ENCODE peak calls at places on chromosomes 12 and 14, in seven cellular contexts. One of them, this sample, is unnamed.
A peak's percentile ranks its signal among the peaks of the same experiment; 100 is the strongest.

GRCh38 chr14:69441948-69442347 is 42.6 kb upstream of the PLEKHD1 start:
- DNase-seq in SK-N-SH: no peak
- DNase-seq in testis: no peak
- DNase-seq in neural progenitor cell: no peak
- DNase-seq in B cell: no peak
- DNase-seq in GM13977: peak; percentile 63
- DNase-seq in fibroblast of mammary gland: no peak
- DNase-seq in this sample: no peak

GRCh38 chr14:90487462-90487861 is 90.6 kb downstream of the CALM1 start:
- DNase-seq in SK-N-SH: no peak
- DNase-seq in testis: no peak
- DNase-seq in neural progenitor cell: no peak
- DNase-seq in B cell: no peak
- DNase-seq in GM13977: no peak
- DNase-seq in fibroblast of mammary gland: no peak
- DNase-seq in this sample: no peak

GRCh38 chr14:42665083-42665482 is 1058.4 kb downstream of the LRFN5 start:
- DNase-seq in SK-N-SH: no peak
- DNase-seq in testis: no peak
- DNase-seq in neural progenitor cell: no peak
- DNase-seq in B cell: no peak
- DNase-seq in GM13977: no peak
- DNase-seq in fibroblast of mammary gland: peak; percentile 1
- DNase-seq in this sample: no peak

GRCh38 chr14:94213021-94213420 is 38.9 kb downstream of the PPP4R4 start:
- DNase-seq in SK-N-SH: no peak
- DNase-seq in testis: no peak
- DNase-seq in neural progenitor cell: no peak
- DNase-seq in B cell: no peak
- DNase-seq in GM13977: no peak
- DNase-seq in fibroblast of mammary gland: peak; percentile 71
- DNase-seq in this sample: no peak

GRCh38 chr14:74257078-74257987 is 18.1 kb downstream of the VSX2 start:
- DNase-seq in SK-N-SH: peak; percentile 95
- DNase-seq in testis: peak; percentile 48
- DNase-seq in neural progenitor cell: peak; percentile 80
- DNase-seq in B cell: peak; percentile 86
- DNase-seq in GM13977: peak; percentile 93
- DNase-seq in fibroblast of mammary gland: peak; percentile 16
- DNase-seq in this sample: peak; percentile 59

GRCh38 chr12:67681145-67681778 is 32.7 kb downstream of the DYRK2 start:
- DNase-seq in SK-N-SH: no peak
- DNase-seq in testis: no peak
- DNase-seq in neural progenitor cell: no peak
- DNase-seq in B cell: no peak
- DNase-seq in GM13977: no peak
- DNase-seq in fibroblast of mammary gland: peak; percentile 97
- DNase-seq in this sample: no peak

GRCh38 chr14:95841680-95842079 is 35.0 kb upstream of the TUNAR start:
- DNase-seq in SK-N-SH: no peak
- DNase-seq in testis: no peak
- DNase-seq in neural progenitor cell: no peak
- DNase-seq in B cell: no peak
- DNase-seq in GM13977: no peak
- DNase-seq in fibroblast of mammary gland: no peak
- DNase-seq in this sample: no peak

GRCh38 chr12:109432431-109432830 is 44.7 kb downstream of the KCTD10 start:
- DNase-seq in SK-N-SH: no peak
- DNase-seq in testis: no peak
- DNase-seq in neural progenitor cell: no peak
- DNase-seq in B cell: no peak
- DNase-seq in GM13977: no peak
- DNase-seq in fibroblast of mammary gland: no peak
- DNase-seq in this sample: no peak

GRCh38 chr12:57841445-57841844 is 5.1 kb downstream of the CTDSP2 start:
- DNase-seq in SK-N-SH: peak; percentile 54
- DNase-seq in testis: no peak
- DNase-seq in neural progenitor cell: no peak
- DNase-seq in B cell: no peak
- DNase-seq in GM13977: no peak
- DNase-seq in fibroblast of mammary gland: no peak
- DNase-seq in this sample: no peak

GRCh38 chr14:52399886-52400599 is 85.9 kb downstream of the PTGER2 start:
- DNase-seq in SK-N-SH: no peak
- DNase-seq in testis: no peak
- DNase-seq in neural progenitor cell: peak; percentile 27
- DNase-seq in B cell: no peak
- DNase-seq in GM13977: no peak
- DNase-seq in fibroblast of mammary gland: peak; percentile 50
- DNase-seq in this sample: no peak

GRCh38 chr14:96586921-96587822 is 85.0 kb downstream of the PAPOLA start:
- DNase-seq in SK-N-SH: no peak
- DNase-seq in testis: no peak
- DNase-seq in neural progenitor cell: no peak
- DNase-seq in B cell: no peak
- DNase-seq in GM13977: no peak
- DNase-seq in fibroblast of mammary gland: no peak
- DNase-seq in this sample: no peak

GRCh38 chr12:120639771-120640721 is at the start of gene CABP1:
- DNase-seq in SK-N-SH: peak; percentile 85
- DNase-seq in testis: no peak
- DNase-seq in neural progenitor cell: peak; percentile 85
- DNase-seq in B cell: peak; percentile 84
- DNase-seq in GM13977: peak; percentile 87
- DNase-seq in fibroblast of mammary gland: no peak
- DNase-seq in this sample: no peak
- TF ChIP-seq CTCF in SK-N-SH: peak; percentile 31
- TF ChIP-seq CTCF in testis: peak; percentile 27
- TF ChIP-seq CTCF in neural progenitor cell: peak; percentile 65
- TF ChIP-seq CTCF in B cell: peak; percentile 55
- TF ChIP-seq CTCF in GM13977: peak; percentile 60
- TF ChIP-seq CTCF in fibroblast of mammary gland: no peak
- TF ChIP-seq CTCF in this sample: peak; percentile 25

DNA sequence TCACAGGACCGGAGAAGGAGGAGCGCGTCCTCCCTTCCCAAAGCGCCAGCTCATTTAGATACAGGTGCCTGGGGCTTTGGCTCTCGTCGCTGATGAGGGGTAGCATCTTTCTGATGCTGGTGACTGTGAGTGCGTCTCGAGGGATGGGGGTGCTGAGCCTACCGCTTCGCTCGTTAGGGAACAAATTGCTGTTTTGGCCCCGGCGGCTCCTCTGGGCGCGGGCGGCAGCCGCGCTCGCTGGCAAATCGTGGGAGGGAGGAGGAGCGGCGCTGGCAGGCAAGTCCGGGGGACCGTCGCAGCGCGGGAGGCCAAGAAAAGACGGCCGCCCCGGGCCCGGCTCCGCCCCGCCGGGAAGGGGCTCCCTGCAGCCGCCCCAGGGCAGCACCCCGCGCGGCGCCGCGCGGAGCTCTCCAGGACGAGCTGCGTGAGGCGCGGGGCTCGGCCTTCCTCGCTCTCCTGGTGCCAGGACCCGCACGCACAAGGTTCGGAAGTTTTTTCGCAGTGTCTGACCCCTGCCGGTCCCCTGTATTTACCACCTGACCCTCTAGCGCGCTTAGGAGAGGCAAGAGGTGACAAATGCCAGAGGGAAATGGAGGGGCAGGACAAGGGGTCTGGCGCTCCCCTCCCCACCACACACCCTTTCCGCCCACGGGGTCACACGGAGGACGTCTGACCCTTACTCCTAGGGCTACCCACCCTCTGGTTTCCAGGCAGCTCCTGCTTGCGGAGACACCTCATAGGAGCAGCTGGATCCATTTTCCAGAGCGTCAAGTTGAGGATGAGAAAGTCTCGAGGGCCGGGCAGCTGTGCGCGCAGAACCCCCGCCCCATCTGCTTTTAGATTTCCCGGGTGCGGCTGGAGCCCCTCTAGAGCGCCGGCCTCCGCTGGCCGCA is 875 bp upstream of the KCNH3 start:
- DNase-seq in SK-N-SH: peak; percentile 74
- DNase-seq in testis: no peak
- DNase-seq in neural progenitor cell: peak; percentile 76
- DNase-seq in B cell: peak; percentile 56
- DNase-seq in GM13977: peak; percentile 57
- DNase-seq in fibroblast of mammary gland: no peak
- DNase-seq in this sample: no peak
- TF ChIP-seq CTCF in SK-N-SH: peak; percentile 18
- TF ChIP-seq CTCF in testis: no peak
- TF ChIP-seq CTCF in neural progenitor cell: peak; percentile 28
- TF ChIP-seq CTCF in B cell: no peak
- TF ChIP-seq CTCF in GM13977: no peak
- TF ChIP-seq CTCF in fibroblast of mammary gland: peak; percentile 0
- TF ChIP-seq CTCF in this sample: no peak

GRCh38 chr14:103370087-103370486 is 15.1 kb upstream of the MARK3 start:
- DNase-seq in SK-N-SH: no peak
- DNase-seq in testis: no peak
- DNase-seq in neural progenitor cell: no peak
- DNase-seq in B cell: no peak
- DNase-seq in GM13977: no peak
- DNase-seq in fibroblast of mammary gland: no peak
- DNase-seq in this sample: no peak
- TF ChIP-seq CTCF in SK-N-SH: no peak
- TF ChIP-seq CTCF in testis: no peak
- TF ChIP-seq CTCF in neural progenitor cell: no peak
- TF ChIP-seq CTCF in B cell: no peak
- TF ChIP-seq CTCF in GM13977: no peak
- TF ChIP-seq CTCF in fibroblast of mammary gland: no peak
- TF ChIP-seq CTCF in this sample: no peak

DNA sequence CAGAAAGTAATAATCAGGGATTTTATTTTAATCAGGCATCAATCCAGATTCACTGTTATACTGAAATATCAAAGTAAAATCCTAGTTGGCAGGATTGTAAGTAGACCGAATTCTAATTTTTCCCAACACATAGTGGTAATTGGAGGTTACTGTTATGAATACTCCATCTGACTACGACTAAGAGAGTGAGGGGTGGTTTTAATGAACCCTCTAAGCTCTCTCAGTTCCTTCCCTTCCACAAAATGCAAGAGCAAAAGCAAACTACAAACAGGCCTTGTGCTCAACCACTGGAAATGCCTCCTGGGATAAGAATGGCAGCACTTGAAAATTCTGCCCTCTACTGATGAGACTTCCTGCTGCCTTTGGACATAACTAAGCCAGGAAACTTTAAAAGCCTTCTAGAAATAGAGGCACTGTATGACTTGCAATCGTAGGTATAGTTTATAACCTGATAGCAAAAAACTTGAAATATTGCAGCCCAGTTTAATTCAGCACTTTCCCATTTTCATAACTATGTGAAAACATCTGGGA is 184.8 kb downstream of the SLC16A7 start:
- DNase-seq in SK-N-SH: no peak
- DNase-seq in testis: no peak
- DNase-seq in neural progenitor cell: peak; percentile 50
- DNase-seq in B cell: no peak
- DNase-seq in GM13977: no peak
- DNase-seq in fibroblast of mammary gland: peak; percentile 69
- DNase-seq in this sample: no peak
- TF ChIP-seq CTCF in SK-N-SH: peak; percentile 40
- TF ChIP-seq CTCF in testis: no peak
- TF ChIP-seq CTCF in neural progenitor cell: peak; percentile 58
- TF ChIP-seq CTCF in B cell: no peak
- TF ChIP-seq CTCF in GM13977: peak; percentile 21
- TF ChIP-seq CTCF in fibroblast of mammary gland: peak; percentile 66
- TF ChIP-seq CTCF in this sample: peak; percentile 26

GRCh38 chr12:132428872-132429121 is 61.2 kb upstream of the FBRSL1 start:
- DNase-seq in SK-N-SH: no peak
- DNase-seq in testis: no peak
- DNase-seq in neural progenitor cell: no peak
- DNase-seq in B cell: no peak
- DNase-seq in GM13977: no peak
- DNase-seq in fibroblast of mammary gland: no peak
- DNase-seq in this sample: no peak

GRCh38 chr12:132427177-132427725 is 62.7 kb upstream of the FBRSL1 start:
- DNase-seq in SK-N-SH: no peak
- DNase-seq in testis: no peak
- DNase-seq in neural progenitor cell: no peak
- DNase-seq in B cell: no peak
- DNase-seq in GM13977: no peak
- DNase-seq in fibroblast of mammary gland: no peak
- DNase-seq in this sample: no peak

GRCh38 chr12:132426349-132427176 is 63.4 kb upstream of the FBRSL1 start:
- DNase-seq in SK-N-SH: no peak
- DNase-seq in testis: no peak
- DNase-seq in neural progenitor cell: no peak
- DNase-seq in B cell: no peak
- DNase-seq in GM13977: no peak
- DNase-seq in fibroblast of mammary gland: no peak
- DNase-seq in this sample: no peak

GRCh38 chr12:132429122-132429931 is 60.6 kb upstream of the FBRSL1 start:
- DNase-seq in SK-N-SH: peak; percentile 70
- DNase-seq in testis: no peak
- DNase-seq in neural progenitor cell: peak; percentile 43
- DNase-seq in B cell: peak; percentile 74
- DNase-seq in GM13977: no peak
- DNase-seq in fibroblast of mammary gland: no peak
- DNase-seq in this sample: no peak

GRCh38 chr12:132427999-132428871 is 61.7 kb upstream of the FBRSL1 start:
- DNase-seq in SK-N-SH: no peak
- DNase-seq in testis: no peak
- DNase-seq in neural progenitor cell: peak; percentile 85
- DNase-seq in B cell: peak; percentile 53
- DNase-seq in GM13977: no peak
- DNase-seq in fibroblast of mammary gland: no peak
- DNase-seq in this sample: peak; percentile 94
- TF ChIP-seq CTCF in SK-N-SH: no peak
- TF ChIP-seq CTCF in testis: no peak
- TF ChIP-seq CTCF in neural progenitor cell: peak; percentile 23
- TF ChIP-seq CTCF in B cell: no peak
- TF ChIP-seq CTCF in GM13977: no peak
- TF ChIP-seq CTCF in fibroblast of mammary gland: no peak
- TF ChIP-seq CTCF in this sample: no peak

This sample was measured in D721Med.